ENCODE peak calls at places on chromosome 12, in ten cellular contexts. B is IMR-90, Q is lower lobe of right lung, K is fibroblast of mammary gland, H is brain microvascular endothelial cell, V is BJ, F is ascending aorta, T is esophagus squamous epithelium, Y is cardiac muscle cell, L is transverse colon. X is an unnamed sample.

GRCh38 chr12:4050340-4050739 is 177.1 kb upstream of the PARP11 start:
- DNase-seq in B (no peak), Q (no peak), K (no peak), H (no peak), V (no peak), F (no peak), T (no peak), Y (no peak), L (no peak), X (no peak)

GRCh38 chr12:4857472-4858291 is 52.0 kb upstream of the KCNA1 start:
- DNase-seq in B (peak), Q (peak), K (peak), H (peak), V (no peak), F (no peak), T (no peak), Y (peak), L (peak), X (peak)

GRCh38 chr12:15662303-15662980 is 126.7 kb downstream of the EPS8 start:
- DNase-seq in B (peak), Q (no peak), K (peak), H (peak), V (peak), F (no peak), T (no peak), Y (peak), L (no peak), X (no peak)

GRCh38 chr12:94977766-94978468 is 25.6 kb downstream of the NDUFA12 start:
- DNase-seq in B (no peak), Q (no peak), K (no peak), H (no peak), V (no peak), F (no peak), T (no peak), Y (no peak), L (no peak), X (no peak)

GRCh38 chr12:6228535-6229223 is 28.5 kb downstream of the CD9 start:
- DNase-seq in B (no peak), Q (no peak), K (no peak), H (no peak), V (no peak), F (no peak), T (no peak), Y (no peak), L (peak), X (no peak)

GRCh38 chr12:43349863-43350262 is 202.1 kb downstream of the ADAMTS20 start:
- DNase-seq in B (peak), Q (no peak), K (peak), H (no peak), V (no peak), F (no peak), T (no peak), Y (peak), L (no peak), X (no peak)

GRCh38 chr12:108374596-108375320 is 35.6 kb upstream of the CMKLR1 start:
- DNase-seq in B (no peak), Q (no peak), K (no peak), H (no peak), V (no peak), F (no peak), T (no peak), Y (peak), L (no peak), X (no peak)

GRCh38 chr12:68539615-68539952 is 71.1 kb upstream of the RAP1B start:
- DNase-seq in B (no peak), Q (no peak), K (no peak), H (no peak), V (no peak), F (no peak), T (no peak), Y (no peak), L (no peak), X (no peak)

GRCh38 chr12:52606581-52607241 is 5.4 kb upstream of the KRT72 start:
- DNase-seq in B (peak), Q (no peak), K (no peak), H (no peak), V (no peak), F (no peak), T (no peak), Y (no peak), L (no peak), X (no peak)

GRCh38 chr12:27434673-27435565 is 11.6 kb upstream of the SMCO2 start:
- DNase-seq in B (no peak), Q (no peak), K (peak), H (peak), V (no peak), F (no peak), T (no peak), Y (peak), L (no peak), X (no peak)

GRCh38 chr12:93361159-93361919 is 16.4 kb upstream of the NUDT4 start:
- DNase-seq in B (peak), Q (no peak), K (peak), H (no peak), V (no peak), F (peak), T (no peak), Y (peak), L (no peak), X (no peak)

GRCh38 chr12:24898606-24899005 is 50.3 kb downstream of the BCAT1 start:
- DNase-seq in B (no peak), Q (no peak), K (peak), H (peak), V (no peak), F (no peak), T (no peak), Y (peak), L (no peak), X (no peak)

GRCh38 chr12:60498656-60499055 is 902.8 kb downstream of the SLC16A7 start:
- DNase-seq in B (no peak), Q (no peak), K (no peak), H (no peak), V (no peak), F (no peak), T (no peak), Y (no peak), L (no peak), X (no peak)

GRCh38 chr12:60489071-60489470 is 893.2 kb downstream of the SLC16A7 start:
- DNase-seq in B (peak), Q (no peak), K (peak), H (no peak), V (no peak), F (no peak), T (no peak), Y (no peak), L (no peak), X (no peak)

GRCh38 chr12:60494249-60494648 is 898.4 kb downstream of the SLC16A7 start:
- DNase-seq in B (peak), Q (no peak), K (peak), H (peak), V (peak), F (no peak), T (no peak), Y (peak), L (no peak), X (no peak)
- TF ChIP-seq CTCF in B (peak), Q (peak), K (peak), H (peak), V (peak), F (no peak), T (peak), Y (peak), L (no peak), X (no peak)

GRCh38 chr12:85425349-85425612 is 145.3 kb downstream of the ALX1 start:
- DNase-seq in B (no peak), Q (no peak), K (no peak), H (no peak), V (no peak), F (no peak), T (no peak), Y (no peak), L (no peak), X (no peak)

GRCh38 chr12:85423947-85424346 is 143.9 kb downstream of the ALX1 start:
- DNase-seq in B (no peak), Q (no peak), K (no peak), H (no peak), V (no peak), F (no peak), T (no peak), Y (no peak), L (no peak), X (no peak)

GRCh38 chr12:85422766-85423165 is 142.7 kb downstream of the ALX1 start:
- DNase-seq in B (no peak), Q (no peak), K (no peak), H (no peak), V (no peak), F (no peak), T (no peak), Y (no peak), L (no peak), X (no peak)

GRCh38 chr12:85425926-85426325 is 145.9 kb downstream of the ALX1 start:
- DNase-seq in B (no peak), Q (no peak), K (no peak), H (no peak), V (no peak), F (no peak), T (no peak), Y (no peak), L (no peak), X (no peak)

GRCh38 chr12:85424581-85425348 is 144.7 kb downstream of the ALX1 start:
- DNase-seq in B (peak), Q (no peak), K (peak), H (peak), V (no peak), F (no peak), T (no peak), Y (peak), L (peak), X (no peak)
- TF ChIP-seq CTCF in B (peak), Q (peak), K (peak), H (peak), V (peak), F (no peak), T (peak), Y (peak), L (peak), X (no peak)

DNA sequence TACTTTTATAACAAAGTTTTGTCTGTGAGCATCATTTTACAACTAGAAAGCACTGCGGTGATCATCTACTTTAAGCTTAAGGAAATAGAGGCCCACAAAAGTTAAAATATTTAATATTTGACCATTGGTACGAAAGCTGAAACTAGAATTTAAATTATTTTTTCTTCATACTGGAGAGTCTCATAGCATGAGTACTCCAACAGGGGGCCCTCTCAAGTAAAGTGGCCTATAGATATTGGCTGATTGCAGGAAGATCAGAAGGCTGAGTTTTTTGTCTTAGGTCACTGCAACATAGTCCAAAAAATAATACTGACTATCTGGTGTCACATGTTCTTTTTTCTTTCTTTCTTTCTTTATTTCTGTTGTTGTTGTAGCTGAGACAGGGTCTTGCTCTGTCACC is 75.3 kb upstream of the ZDHHC17 start:
- DNase-seq in B (no peak), Q (no peak), K (peak), H (no peak), V (no peak), F (no peak), T (no peak), Y (no peak), L (no peak), X (no peak)
- TF ChIP-seq CTCF in B (peak), Q (peak), K (peak), H (peak), V (peak), F (no peak), T (no peak), Y (peak), L (no peak), X (no peak)

DNA sequence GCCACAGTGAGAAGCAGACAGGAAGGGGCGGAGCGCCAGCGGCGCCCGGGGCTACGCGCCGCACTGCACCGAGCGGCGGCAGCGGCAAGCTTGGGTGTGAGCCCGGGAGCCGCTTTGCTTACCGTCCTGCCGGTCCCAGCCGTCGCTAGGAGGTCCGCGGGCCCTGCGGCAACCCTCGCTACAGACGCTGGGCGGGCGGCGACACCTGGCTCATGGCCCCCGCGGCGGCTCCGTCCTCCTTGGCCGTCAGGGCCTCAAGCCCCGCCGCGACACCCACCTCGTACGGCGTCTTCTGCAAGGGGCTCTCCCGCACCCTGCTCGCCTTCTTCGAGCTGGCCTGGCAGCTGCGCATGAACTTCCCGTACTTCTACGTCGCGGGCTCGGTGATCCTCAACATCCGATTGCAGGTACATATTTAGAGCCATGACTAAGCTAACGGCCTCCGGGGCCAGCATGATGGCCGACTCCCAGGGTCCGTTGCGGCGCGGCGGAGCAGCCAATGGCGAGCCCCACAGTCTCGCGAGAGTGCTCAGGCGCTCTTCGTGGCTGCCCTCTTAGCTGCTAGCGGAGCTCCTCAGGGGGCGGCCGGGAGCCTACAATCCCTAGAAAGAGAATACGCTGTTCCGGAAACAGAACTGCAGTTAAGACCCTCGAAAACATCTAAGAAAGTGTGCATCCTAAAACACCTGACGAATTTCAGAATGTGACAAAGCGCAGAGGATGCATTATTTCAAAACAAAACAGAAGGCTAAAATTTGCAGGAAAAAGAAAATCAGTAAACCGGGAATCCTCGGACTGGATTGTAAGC is at the start of gene SMIM10L1:
- DNase-seq in B (peak), Q (peak), K (peak), H (peak), V (peak), F (peak), T (peak), Y (peak), L (peak), X (peak)
- TF ChIP-seq CTCF in B (peak), Q (no peak), K (no peak), H (peak), V (peak), F (no peak), T (no peak), Y (peak), L (peak), X (no peak)

GRCh38 chr12:92146497-92146828 is 817 bp upstream of the BTG1 start:
- DNase-seq in B (peak), Q (no peak), K (peak), H (peak), V (no peak), F (no peak), T (no peak), Y (peak), L (no peak), X (no peak)
- TF ChIP-seq CTCF in B (no peak), Q (no peak), K (no peak), H (peak), V (no peak), F (no peak), T (no peak), Y (no peak), L (no peak), X (no peak)

GRCh38 chr12:46356655-46357437 is 15.7 kb downstream of the SLC38A2 start:
- DNase-seq in B (no peak), Q (no peak), K (no peak), H (peak), V (no peak), F (no peak), T (no peak), Y (no peak), L (no peak), X (no peak)

GRCh38 chr12:46351138-46351537 is 21.4 kb downstream of the SLC38A2 start:
- DNase-seq in B (no peak), Q (no peak), K (no peak), H (no peak), V (no peak), F (no peak), T (no peak), Y (no peak), L (no peak), X (no peak)

GRCh38 chr12:46354799-46355194 is 17.8 kb downstream of the SLC38A2 start:
- DNase-seq in B (no peak), Q (no peak), K (no peak), H (no peak), V (no peak), F (no peak), T (no peak), Y (no peak), L (no peak), X (no peak)

GRCh38 chr12:46351861-46352595 is 20.5 kb downstream of the SLC38A2 start:
- DNase-seq in B (no peak), Q (no peak), K (no peak), H (no peak), V (no peak), F (no peak), T (no peak), Y (no peak), L (no peak), X (no peak)

DNA sequence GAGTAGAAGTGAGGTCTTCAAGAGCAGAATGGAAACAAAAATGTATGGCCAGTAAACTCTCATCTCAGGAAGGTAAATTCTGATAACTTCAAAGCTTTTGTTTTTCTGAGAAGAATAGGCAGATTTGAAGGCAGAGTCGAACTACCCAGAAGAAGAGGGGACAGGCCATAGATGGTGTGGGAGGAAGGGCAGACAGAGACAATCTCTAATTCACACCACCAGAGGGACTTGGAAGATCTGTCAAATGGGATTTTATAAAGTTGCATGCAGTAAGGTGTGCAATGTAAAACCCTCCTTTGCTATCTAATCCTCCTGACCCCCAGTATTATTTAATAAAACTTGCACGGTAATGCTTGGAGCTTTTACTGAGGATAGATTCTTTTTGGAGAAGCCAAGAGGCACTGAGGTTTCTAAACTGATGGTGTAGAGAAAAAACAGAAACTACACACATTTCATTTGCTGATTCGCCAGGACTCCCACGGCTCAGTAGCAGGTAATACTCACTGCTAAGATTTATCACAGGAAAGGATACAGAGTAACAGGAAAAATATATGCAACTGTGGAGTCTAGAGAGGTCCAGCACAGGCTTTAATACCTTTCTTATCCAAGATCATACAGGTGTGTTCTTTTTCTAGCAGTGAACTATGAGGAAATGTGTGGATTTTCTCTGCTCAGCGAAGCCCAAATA is 18.3 kb downstream of the SLC38A2 start:
- DNase-seq in B (no peak), Q (no peak), K (no peak), H (no peak), V (no peak), F (no peak), T (no peak), Y (no peak), L (no peak), X (no peak)
- TF ChIP-seq CTCF in B (peak), Q (peak), K (peak), H (peak), V (no peak), F (no peak), T (no peak), Y (no peak), L (no peak), X (no peak)

X was measured in omental fat pad.